ENCODE peak calls at places on chromosome 13, in six cellular contexts. S is GM23338, X is Panc1, H is HCT116, P is transverse colon, A is GM12878. E is an unnamed sample. For H3K36me3, the result is how much of the 10 kb centered on the place peaks cover.

GRCh38 chr13:40688781-40689180 is 22.3 kb upstream of the FOXO1 start:
- DNase-seq in S (no peak), A (no peak), P (no peak), X (no peak), H (no peak), E (no peak)

GRCh38 chr13:114140131-114140908 is 7.9 kb upstream of the RASA3 start:
- DNase-seq in A (no peak), H (no peak), S (no peak), X (no peak), P (peak), E (no peak)

GRCh38 chr13:95601906-95602305 is 42.6 kb downstream of the DZIP1 start:
- DNase-seq in X (no peak), H (no peak), S (no peak), A (no peak), P (no peak), E (no peak)

GRCh38 chr13:28129911-28130693 is 8.2 kb upstream of the PAN3 start:
- DNase-seq in X (no peak), S (no peak), P (no peak), H (no peak), A (no peak), E (no peak)

GRCh38 chr13:44307844-44308243 is 65.8 kb upstream of the SERP2 start:
- DNase-seq in X (no peak), P (no peak), S (no peak), H (peak), A (no peak), E (no peak)

GRCh38 chr13:98977568-98978270 is at the start of gene DOCK9:
- DNase-seq in X (no peak), P (peak), S (peak), A (no peak), H (no peak), E (peak)

GRCh38 chr13:69857188-69857821 is 250.3 kb upstream of the ATXN8OS start:
- DNase-seq in S (peak), H (peak), A (peak), X (peak), P (no peak), E (no peak)

GRCh38 chr13:75467009-75467728 is 14.8 kb downstream of the TBC1D4 start:
- DNase-seq in S (no peak), H (no peak), P (no peak), A (no peak), X (no peak), E (no peak)

GRCh38 chr13:91359071-91359470 is 11.6 kb downstream of the MIR17HG start:
- DNase-seq in A (no peak), X (no peak), H (no peak), P (no peak), S (no peak), E (no peak)

GRCh38 chr13:91361755-91362271 is 14.3 kb downstream of the MIR17HG start:
- DNase-seq in X (no peak), S (no peak), P (no peak), A (no peak), H (no peak), E (no peak)

GRCh38 chr13:91359566-91359965 is 12.1 kb downstream of the MIR17HG start:
- DNase-seq in S (no peak), H (no peak), A (no peak), X (no peak), P (no peak), E (no peak)

GRCh38 chr13:91358384-91358776 is 10.9 kb downstream of the MIR17HG start:
- DNase-seq in S (no peak), P (no peak), H (no peak), X (no peak), A (no peak), E (no peak)

GRCh38 chr13:91360246-91360751 is 12.8 kb downstream of the MIR17HG start:
- DNase-seq in H (no peak), X (no peak), A (no peak), P (no peak), S (no peak), E (no peak)
- TF ChIP-seq POLR2AphosphoS5 in H (no peak), X (no peak), A (no peak), P (no peak), S (no peak), E (no peak)

GRCh38 chr13:45974500-45974899 is 78.0 kb downstream of the ZC3H13 start:
- DNase-seq in X (no peak), A (no peak), H (no peak), S (no peak), P (no peak), E (no peak)

GRCh38 chr13:45975337-45975736 is 77.2 kb downstream of the ZC3H13 start:
- DNase-seq in H (no peak), P (no peak), S (no peak), X (no peak), A (no peak), E (no peak)
- H3K36me3 ChIP-seq in H (under half), P (under half), S (under half), X (under half), A (under half), E (under half)

GRCh38 chr13:31105020-31105800 is 56.5 kb downstream of the HSPH1 start:
- DNase-seq in A (no peak), X (no peak), H (no peak), P (no peak), S (peak), E (no peak)
- TF ChIP-seq POLR2AphosphoS5 in A (no peak), X (no peak), H (no peak), P (no peak), S (no peak), E (no peak)

GRCh38 chr13:51758691-51759090 is 45.3 kb downstream of the DHRS12 start:
- DNase-seq in X (no peak), H (no peak), P (no peak), S (no peak), A (no peak), E (no peak)

GRCh38 chr13:51760592-51760991 is 43.4 kb downstream of the DHRS12 start:
- DNase-seq in X (no peak), S (no peak), P (no peak), A (no peak), H (no peak), E (no peak)

GRCh38 chr13:51763486-51763885 is 40.5 kb downstream of the DHRS12 start:
- DNase-seq in P (no peak), S (no peak), A (no peak), X (no peak), H (no peak), E (no peak)

GRCh38 chr13:51761638-51762350 is 42.2 kb downstream of the DHRS12 start:
- DNase-seq in S (no peak), X (no peak), H (no peak), P (no peak), A (no peak), E (no peak)

GRCh38 chr13:51759240-51759639 is 44.7 kb downstream of the DHRS12 start:
- DNase-seq in S (no peak), P (no peak), X (no peak), A (no peak), H (no peak), E (no peak)
- H3K36me3 ChIP-seq in S (under half), P (under half), X (under half), A (under half), H (under half), E (under half)